ENCODE peak calls at places on chromosomes 4 and X, in eight cellular contexts. M, Z, C, A, Q, D, E and V are unnamed samples. For H3K27me3, the result is how much of the 10 kb centered on the place peaks cover.

GRCh38 chr4:56139241-56139827 is 190.6 kb downstream of the CEP135 start:
- DNase-seq in C (no peak), A (no peak), E (no peak), Q (no peak), D (no peak), M (no peak), Z (no peak), V (no peak)

GRCh38 chrX:9676311-9676710 is 89.3 kb downstream of the GPR143 start:
- DNase-seq in Z (no peak), M (no peak), A (no peak), E (no peak), D (no peak), Q (no peak), C (no peak), V (no peak)

GRCh38 chrX:115968436-115969252 is 201.9 kb upstream of the AGTR2 start:
- DNase-seq in M (peak), E (peak), Z (peak), C (peak), A (peak), Q (peak), D (peak), V (no peak)

GRCh38 chrX:40098264-40099045 is 697 bp upstream of the BCOR start:
- DNase-seq in A (peak), Q (no peak), C (peak), M (peak), D (no peak), Z (no peak), E (peak), V (peak)

GRCh38 chr4:121785479-121785878 is 15.6 kb upstream of the EXOSC9 start:
- DNase-seq in Q (no peak), D (no peak), E (no peak), C (no peak), Z (peak), M (no peak), A (no peak), V (no peak)

GRCh38 chrX:15349046-15349445 is 13.7 kb upstream of the PIGA start:
- DNase-seq in D (no peak), A (no peak), M (peak), C (no peak), E (no peak), Z (no peak), Q (no peak), V (no peak)

GRCh38 chr4:48879561-48880442 is 26.8 kb downstream of the OCIAD2 start:
- DNase-seq in Q (no peak), E (no peak), C (no peak), A (no peak), Z (no peak), D (no peak), M (no peak), V (no peak)

GRCh38 chrX:39670281-39670680 is 427.5 kb downstream of the BCOR start:
- DNase-seq in D (no peak), A (no peak), E (no peak), M (no peak), Z (no peak), C (no peak), Q (no peak), V (no peak)

GRCh38 chrX:20144491-20144890 is 2.9 kb upstream of the EIF1AX start:
- DNase-seq in E (no peak), D (no peak), Q (no peak), A (no peak), C (no peak), Z (no peak), M (peak), V (no peak)

GRCh38 chrX:15500497-15500966 is at the start of gene BMX:
- DNase-seq in C (peak), D (no peak), Q (peak), A (peak), Z (no peak), M (no peak), E (peak), V (no peak)

GRCh38 chr4:109065006-109065405 is 237.5 kb downstream of the COL25A1 start:
- DNase-seq in C (no peak), Q (no peak), Z (no peak), E (no peak), D (no peak), M (no peak), A (no peak), V (no peak)

GRCh38 chr4:92021203-92021602 is 282.6 kb upstream of the GRID2 start:
- DNase-seq in C (no peak), Z (no peak), D (no peak), A (no peak), M (no peak), Q (no peak), E (no peak), V (no peak)

GRCh38 chr4:40323866-40324265 is 11.3 kb upstream of the CHRNA9 start:
- DNase-seq in E (no peak), Z (no peak), Q (no peak), D (no peak), M (no peak), C (no peak), A (no peak), V (no peak)
- H3K27ac ChIP-seq in E (no peak), Z (no peak), Q (no peak), D (no peak), M (no peak), C (no peak), A (no peak), V (no peak)

GRCh38 chrX:42025861-42026260 is 102.5 kb upstream of the CASK start:
- DNase-seq in C (no peak), E (no peak), Q (no peak), Z (no peak), M (no peak), D (no peak), A (no peak), V (no peak)

GRCh38 chrX:42022158-42022557 is 98.8 kb upstream of the CASK start:
- DNase-seq in Q (no peak), C (no peak), E (no peak), D (no peak), Z (no peak), M (no peak), A (no peak), V (no peak)

GRCh38 chrX:42021058-42021457 is 97.7 kb upstream of the CASK start:
- DNase-seq in Z (no peak), M (no peak), D (no peak), C (no peak), A (no peak), E (no peak), Q (no peak), V (no peak)

GRCh38 chrX:42020225-42020624 is 96.9 kb upstream of the CASK start:
- DNase-seq in A (no peak), M (no peak), Q (no peak), C (no peak), Z (no peak), D (no peak), E (no peak), V (no peak)

DNA sequence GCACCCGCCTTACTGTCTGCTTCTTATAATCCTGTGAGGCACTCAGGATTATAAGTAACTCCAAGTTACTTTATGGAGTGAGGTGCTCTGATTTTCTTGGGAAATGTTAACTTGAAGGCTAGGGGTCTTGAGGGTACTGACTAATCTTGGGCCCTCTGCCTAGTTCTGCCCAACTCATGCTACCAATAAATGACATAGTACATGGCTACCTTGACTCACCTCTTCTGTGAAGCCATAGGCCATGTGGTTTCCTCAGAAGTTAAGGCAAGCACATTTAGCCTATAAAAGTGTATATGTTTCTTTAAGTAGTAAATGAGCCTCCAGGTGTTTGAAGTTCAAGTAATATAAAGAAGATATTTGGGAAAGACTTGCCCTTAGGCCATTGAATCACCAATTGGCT is 99.8 kb upstream of the CASK start:
- DNase-seq in E (no peak), D (no peak), C (no peak), A (no peak), Q (no peak), M (no peak), Z (no peak), V (no peak)
- H3K27me3 ChIP-seq in E (under half), D (under half), C (under half), A (under half), Q (under half), M (under half), Z (under half), V (under half)

GRCh38 chr4:57614533-57614932 is 504.3 kb upstream of the IGFBP7 start:
- DNase-seq in Z (no peak), M (no peak), A (no peak), Q (no peak), D (no peak), E (no peak), C (no peak), V (no peak)

GRCh38 chr4:57607616-57608150 is 497.5 kb upstream of the IGFBP7 start:
- DNase-seq in Q (no peak), E (no peak), A (no peak), D (no peak), Z (no peak), M (no peak), C (no peak), V (no peak)

GRCh38 chr4:57612279-57612678 is 502.1 kb upstream of the IGFBP7 start:
- DNase-seq in E (no peak), M (no peak), C (no peak), Q (no peak), D (no peak), A (no peak), Z (no peak), V (no peak)
- TF ChIP-seq CTCF in E (no peak), M (peak), C (peak), Q (no peak), D (no peak), A (no peak), Z (no peak), V (no peak)

GRCh38 chr4:71231753-71232420 is 106.9 kb upstream of the SLC4A4 start:
- DNase-seq in A (no peak), D (no peak), Z (no peak), M (no peak), E (no peak), C (no peak), Q (no peak), V (no peak)
- H3K27ac ChIP-seq in A (no peak), D (no peak), Z (no peak), M (no peak), E (peak), C (peak), Q (peak), V (no peak)

GRCh38 chrX:101171883-101172400 is 47.6 kb upstream of the DRP2 start:
- DNase-seq in A (no peak), C (no peak), D (no peak), M (no peak), E (no peak), Z (no peak), Q (no peak), V (no peak)
- H3K27me3 ChIP-seq in A (under half), C (under half), D (under half), M (under half), E (under half), Z (under half), Q (under half), V (under half)

DNA sequence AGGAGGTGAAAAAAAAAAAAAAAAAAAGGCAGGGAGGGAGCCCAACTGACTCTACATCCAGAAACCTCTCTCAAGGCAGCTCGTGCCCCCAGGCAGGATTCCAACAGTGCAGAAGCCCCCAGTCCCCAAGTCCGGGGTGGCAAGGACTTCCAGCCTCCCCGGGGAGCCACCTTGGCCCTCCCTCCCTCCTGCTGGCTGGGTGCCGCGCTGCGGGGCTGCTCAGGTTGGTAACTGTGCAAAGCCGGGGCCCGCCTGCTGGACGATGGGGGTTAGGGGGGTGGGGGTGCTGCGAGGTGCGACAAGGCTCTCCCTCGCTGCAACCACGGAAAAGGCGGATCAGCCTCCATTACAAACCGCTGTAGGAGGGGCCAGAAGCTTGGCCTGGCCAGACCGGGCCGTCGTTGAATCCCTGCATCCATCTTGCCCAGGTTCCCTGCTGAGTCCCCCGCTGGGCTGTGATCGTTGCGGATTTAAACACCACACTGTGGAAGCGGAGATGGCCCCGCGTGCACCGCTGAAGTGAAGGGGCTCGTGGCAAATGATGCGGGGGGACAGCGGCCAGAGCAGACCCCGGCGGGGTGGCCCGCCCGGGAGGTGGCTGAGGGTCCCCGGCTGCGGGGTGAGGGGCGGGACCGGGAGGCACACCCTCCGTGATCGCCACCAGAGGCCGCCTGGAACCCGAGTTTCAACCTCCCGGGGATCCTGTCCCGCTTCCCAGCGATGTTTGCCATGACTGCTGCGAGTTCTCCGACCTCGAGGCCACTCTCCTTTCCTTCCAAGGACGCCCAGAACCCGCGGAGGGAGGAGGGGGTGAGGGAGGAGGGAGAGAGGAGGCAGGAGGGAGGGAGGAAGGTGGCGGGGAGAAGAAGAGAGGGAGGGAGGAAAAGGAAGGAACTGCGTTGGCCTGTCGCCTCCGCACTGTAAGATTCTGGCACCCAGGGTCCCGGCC is 58.0 kb upstream of the DDX3X start:
- DNase-seq in M (peak), C (peak), Q (no peak), D (peak), E (peak), A (peak), Z (peak), V (peak)
- TF ChIP-seq CTCF in M (peak), C (peak), Q (peak), D (no peak), E (peak), A (peak), Z (peak), V (peak)